ENCODE peak calls at places on chromosome 4, in ten cellular contexts. T is adrenal gland; Q is EL; A is activated CD4-positive, alpha-beta T cell treated with anti-CD3 and anti-CD28 coated beads for 36 hours; F is fibroblast of the aortic adventitia; D is non-pigmented ciliary epithelial cell; I is retina; C is Peyer's patch; M is hypothalamus; E is GM20000. U is an unnamed sample.

GRCh38 chr4:40515398-40516293 is 114.0 kb downstream of the RBM47 start:
- DNase-seq in C (peak), I (no peak), M (no peak), A (peak), F (no peak), D (no peak), E (peak), Q (no peak), T (peak), U (peak)

GRCh38 chr4:82380344-82380743 is 6.6 kb upstream of the HNRNPD start:
- DNase-seq in A (no peak), T (no peak), C (no peak), I (no peak), M (no peak), Q (no peak), D (no peak), E (no peak), F (no peak), U (no peak)

GRCh38 chr4:139453041-139453370 is 915 bp upstream of the RAB33B start:
- DNase-seq in F (no peak), Q (no peak), I (no peak), D (peak), T (no peak), M (no peak), A (peak), E (peak), C (peak), U (peak)

GRCh38 chr4:92104506-92104905 is 199.3 kb upstream of the GRID2 start:
- DNase-seq in T (no peak), I (no peak), D (no peak), Q (no peak), A (no peak), M (no peak), C (no peak), E (no peak), F (no peak), U (no peak)

GRCh38 chr4:136329042-136329662 is 1203.1 kb downstream of the PCDH18 start:
- DNase-seq in F (no peak), T (no peak), Q (no peak), C (no peak), D (no peak), M (no peak), E (no peak), I (no peak), A (no peak), U (no peak)

GRCh38 chr4:6641164-6641970 is 882 bp downstream of the MRFAP1 start:
- DNase-seq in C (peak), E (peak), T (peak), M (no peak), A (peak), I (no peak), D (no peak), F (peak), Q (peak), U (no peak)

GRCh38 chr4:107854326-107855030 is 29.7 kb downstream of the SGMS2 start:
- DNase-seq in I (no peak), C (no peak), D (no peak), Q (peak), A (no peak), T (no peak), M (no peak), F (peak), E (no peak), U (no peak)

GRCh38 chr4:113474017-113474416 is 287.5 kb downstream of the CAMK2D start:
- DNase-seq in D (peak), T (no peak), F (peak), A (peak), E (no peak), I (no peak), M (no peak), Q (peak), C (no peak), U (no peak)

GRCh38 chr4:187811586-187811985 is 184.0 kb upstream of the ZFP42 start:
- DNase-seq in D (no peak), T (no peak), C (no peak), M (no peak), E (no peak), A (no peak), I (no peak), F (no peak), Q (no peak), U (no peak)

GRCh38 chr4:16199132-16199531 is 27.1 kb downstream of the TAPT1 start:
- DNase-seq in E (no peak), A (no peak), I (no peak), Q (no peak), C (no peak), M (no peak), F (peak), D (no peak), T (no peak), U (peak)

GRCh38 chr4:113223001-113223400 is 173.5 kb downstream of the ANK2 start:
- DNase-seq in M (no peak), I (no peak), C (no peak), F (no peak), Q (peak), D (no peak), A (no peak), T (no peak), E (no peak), U (no peak)

GRCh38 chr4:2930821-2931764 is 32.1 kb downstream of the NOP14 start:
- DNase-seq in Q (no peak), A (peak), M (no peak), F (no peak), C (peak), I (no peak), D (no peak), T (peak), E (no peak), U (no peak)

GRCh38 chr4:155954118-155954503 is 445 bp upstream of the CTSO start:
- DNase-seq in F (no peak), D (no peak), Q (no peak), M (no peak), E (no peak), T (no peak), C (peak), I (no peak), A (peak), U (no peak)

GRCh38 chr4:37664696-37665095 is 21.5 kb downstream of the RELL1 start:
- DNase-seq in C (no peak), Q (no peak), I (no peak), D (no peak), E (no peak), F (no peak), M (no peak), A (no peak), T (no peak), U (no peak)

GRCh38 chr4:15001248-15001824 is 945 bp upstream of the CPEB2 start:
- DNase-seq in T (peak), A (peak), Q (peak), C (peak), F (peak), D (peak), E (peak), M (peak), I (peak), U (peak)

GRCh38 chr4:118224239-118224829 is 128.5 kb downstream of the PRSS12 start:
- DNase-seq in F (peak), M (no peak), E (peak), T (no peak), D (peak), Q (peak), A (no peak), I (peak), C (no peak), U (peak)

GRCh38 chr4:70688795-70689231 is 481 bp downstream of the UTP3 start:
- DNase-seq in F (no peak), E (no peak), I (no peak), A (no peak), T (peak), Q (peak), M (no peak), C (no peak), D (no peak), U (no peak)

GRCh38 chr4:24736066-24736465 is 59.3 kb upstream of the SOD3 start:
- DNase-seq in F (no peak), Q (peak), C (no peak), T (no peak), D (no peak), A (peak), I (no peak), E (no peak), M (no peak), U (no peak)

GRCh38 chr4:183118585-183118984 is 19.5 kb downstream of the WWC2 start:
- DNase-seq in E (no peak), F (peak), T (peak), A (no peak), D (peak), M (no peak), I (peak), Q (peak), C (no peak), U (no peak)

GRCh38 chr4:98148856-98149255 is 5.6 kb upstream of the STPG2 start:
- DNase-seq in Q (no peak), T (no peak), I (no peak), D (no peak), M (no peak), E (no peak), C (no peak), F (no peak), A (no peak), U (no peak)

GRCh38 chr4:1192091-1192492 is 19.7 kb upstream of the SPON2 start:
- DNase-seq in A (peak), C (peak), Q (peak), D (peak), F (peak), T (peak), M (peak), E (no peak), I (no peak), U (no peak)

GRCh38 chr4:141028024-141028529 is 105.2 kb downstream of the RNF150 start:
- DNase-seq in M (no peak), D (no peak), A (no peak), Q (peak), F (peak), T (no peak), C (no peak), I (no peak), E (no peak), U (no peak)

GRCh38 chr4:20126906-20127305 is 124.8 kb upstream of the SLIT2 start:
- DNase-seq in D (peak), E (no peak), A (no peak), C (no peak), I (no peak), F (peak), T (no peak), Q (peak), M (no peak), U (no peak)

GRCh38 chr4:167177925-167178324 is 56.4 kb downstream of the SPOCK3 start:
- DNase-seq in T (no peak), M (no peak), A (no peak), I (no peak), Q (no peak), C (no peak), E (no peak), F (no peak), D (no peak), U (no peak)

U was measured in HepG2.